ENCODE peak calls at places on chromosomes 5 and 9, in six cellular contexts. O is upper lobe of right lung, V is fibroblast of pulmonary artery, F is Peyer's patch, U is cardiac muscle cell, L is right atrium auricular region. B is an unnamed sample.

GRCh38 chr5:43041131-43041668 is 1.1 kb upstream of the ANXA2R start:
- DNase-seq in O (peak), V (peak), F (no peak), U (no peak), L (peak), B (peak)

GRCh38 chr9:113633782-113634596 is 170.5 kb downstream of the RGS3 start:
- DNase-seq in O (peak), V (no peak), F (peak), U (no peak), L (no peak), B (no peak)

GRCh38 chr9:4225291-4226119 is 74.4 kb downstream of the GLIS3 start:
- DNase-seq in O (no peak), V (peak), F (no peak), U (peak), L (no peak), B (no peak)

GRCh38 chr5:77337716-77338115 is 127.2 kb downstream of the PDE8B start:
- DNase-seq in O (no peak), V (no peak), F (no peak), U (no peak), L (no peak), B (no peak)

GRCh38 chr5:131491749-131492148 is 143.3 kb downstream of the RAPGEF6 start:
- DNase-seq in O (no peak), V (peak), F (no peak), U (no peak), L (no peak), B (no peak)

GRCh38 chr5:134371834-134372340 is 518 bp downstream of the UBE2B start:
- DNase-seq in O (peak), V (peak), F (peak), U (peak), L (peak), B (peak)

GRCh38 chr5:84384604-84385575 is at the start of gene EDIL3:
- DNase-seq in O (no peak), V (peak), F (peak), U (peak), L (no peak), B (no peak)

GRCh38 chr9:90014421-90014820 is 409.6 kb downstream of the GADD45G start:
- DNase-seq in O (no peak), V (no peak), F (no peak), U (no peak), L (no peak), B (no peak)

GRCh38 chr9:98750396-98751060 is 41.8 kb upstream of the GABBR2 start:
- DNase-seq in O (no peak), V (no peak), F (no peak), U (no peak), L (no peak), B (no peak)

GRCh38 chr9:98745470-98745869 is 36.7 kb upstream of the GABBR2 start:
- DNase-seq in O (no peak), V (no peak), F (no peak), U (no peak), L (no peak), B (no peak)

GRCh38 chr9:98751210-98751609 is 42.5 kb upstream of the GABBR2 start:
- DNase-seq in O (no peak), V (no peak), F (no peak), U (no peak), L (no peak), B (no peak)

GRCh38 chr9:98743818-98744611 is 35.3 kb upstream of the GABBR2 start:
- DNase-seq in O (no peak), V (no peak), F (no peak), U (no peak), L (no peak), B (no peak)

DNA sequence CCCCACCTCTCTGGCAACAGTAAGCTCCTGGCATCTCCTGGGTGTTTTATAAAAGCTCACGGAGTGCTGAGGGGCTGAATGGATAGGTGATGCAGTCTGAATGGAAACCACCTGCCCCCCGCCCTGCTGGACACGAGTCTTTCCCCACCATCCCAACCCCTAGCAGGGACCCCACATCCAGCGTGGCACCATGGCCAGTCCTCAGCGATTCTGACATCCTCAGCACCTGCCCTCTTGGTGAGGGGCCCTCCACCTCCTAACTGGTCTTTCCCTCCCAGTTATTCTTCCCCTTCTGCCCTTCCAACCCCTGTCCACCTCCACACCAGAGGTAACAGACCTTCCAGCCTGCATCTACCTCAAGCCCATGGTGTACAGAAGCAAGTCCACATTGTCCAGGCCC is 38.7 kb upstream of the GABBR2 start:
- DNase-seq in O (no peak), V (no peak), F (no peak), U (no peak), L (no peak), B (no peak)
- TF ChIP-seq CTCF in O (no peak), V (no peak), F (no peak), U (no peak), L (no peak), B (no peak)

DNA sequence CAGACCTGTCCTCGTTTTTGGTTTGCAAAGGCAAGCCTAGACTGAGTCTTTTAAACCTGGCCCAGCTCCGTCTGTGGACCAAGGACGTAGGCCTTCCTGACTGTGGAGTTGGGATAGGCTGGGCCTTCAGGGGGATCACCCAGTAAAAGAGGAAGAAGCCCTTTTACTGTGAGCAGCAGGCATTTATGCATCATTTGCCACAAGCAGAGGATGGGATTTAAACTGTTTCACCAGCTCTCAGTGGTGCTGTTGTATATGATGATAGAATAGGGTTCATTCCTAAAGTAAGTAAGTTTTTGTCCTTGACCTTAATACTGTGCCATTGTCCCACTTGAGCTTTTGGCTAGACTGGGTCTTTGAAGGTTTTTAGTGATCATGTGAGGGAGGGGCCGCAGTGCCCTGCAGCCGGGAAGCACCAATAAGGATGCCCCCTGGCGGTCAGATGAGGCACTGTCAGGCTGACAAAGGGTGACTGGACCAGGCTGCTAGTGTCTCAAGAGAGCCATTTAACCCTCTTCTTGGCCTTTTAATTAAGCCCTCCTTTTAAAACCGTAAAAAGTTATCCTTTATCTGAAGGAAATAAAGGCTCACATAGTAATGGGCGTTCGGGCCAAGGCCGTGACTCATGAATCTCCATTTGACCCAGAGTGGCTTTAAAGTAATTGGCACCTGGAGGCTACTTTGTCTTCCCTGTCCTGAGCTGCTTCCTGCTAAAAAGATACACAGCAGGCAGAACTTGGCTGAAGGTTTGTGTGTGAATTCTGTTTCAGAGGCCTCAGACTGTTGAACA is 74.0 kb downstream of the UBAP1 start:
- DNase-seq in O (peak), V (peak), F (peak), U (peak), L (peak), B (peak)
- TF ChIP-seq CTCF in O (peak), V (peak), F (peak), U (peak), L (peak), B (peak)

GRCh38 chr9:130541533-130541932 is 37.8 kb upstream of the FUBP3 start:
- DNase-seq in O (no peak), V (no peak), F (no peak), U (no peak), L (no peak), B (no peak)
- TF ChIP-seq CTCF in O (no peak), V (no peak), F (no peak), U (no peak), L (no peak), B (no peak)

DNA sequence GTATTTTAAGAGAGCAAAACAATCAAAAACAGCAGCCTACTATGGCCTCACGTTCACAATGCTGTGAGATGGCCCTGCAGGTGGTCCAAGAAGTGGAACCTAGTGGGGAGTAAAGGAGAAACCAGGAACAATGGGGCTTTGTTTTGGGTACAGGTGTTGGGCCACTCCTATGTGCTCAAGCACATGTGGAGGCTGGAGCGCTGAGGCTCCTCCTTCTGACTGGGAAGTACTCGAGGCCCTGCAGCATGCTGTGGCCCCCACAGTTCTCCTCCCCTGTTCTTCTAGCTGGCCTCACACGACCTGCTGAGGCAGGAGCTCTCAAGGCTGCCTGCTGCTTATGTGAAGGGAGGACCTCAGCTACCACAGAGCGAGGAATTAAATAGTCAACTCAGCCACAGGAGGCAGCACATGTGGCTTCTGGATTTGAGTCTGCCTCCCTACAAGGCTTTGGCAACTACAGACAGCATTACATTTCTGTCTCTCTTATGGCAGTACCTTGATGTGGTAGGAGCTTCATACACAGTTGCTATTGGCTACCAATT is 482.3 kb downstream of the SPOCK1 start:
- DNase-seq in O (no peak), V (peak), F (no peak), U (no peak), L (peak), B (no peak)
- TF ChIP-seq CTCF in O (no peak), V (peak), F (no peak), U (no peak), L (no peak), B (no peak)

GRCh38 chr5:142000709-142001484 is 11.9 kb downstream of the GNPDA1 start:
- DNase-seq in O (no peak), V (peak), F (no peak), U (peak), L (no peak), B (peak)
- TF ChIP-seq CTCF in O (peak), V (peak), F (peak), U (peak), L (peak), B (peak)

GRCh38 chr9:133345596-133345995 is 2.3 kb downstream of the MED22 start:
- DNase-seq in O (no peak), V (no peak), F (no peak), U (no peak), L (no peak), B (no peak)

GRCh38 chr9:133344979-133345378 is 3.0 kb downstream of the MED22 start:
- DNase-seq in O (no peak), V (no peak), F (no peak), U (no peak), L (no peak), B (no peak)

GRCh38 chr9:133342083-133342406 is 5.9 kb downstream of the MED22 start:
- DNase-seq in O (no peak), V (no peak), F (no peak), U (no peak), L (no peak), B (no peak)

GRCh38 chr9:133342570-133342969 is 5.4 kb downstream of the MED22 start:
- DNase-seq in O (no peak), V (no peak), F (no peak), U (no peak), L (no peak), B (no peak)

DNA sequence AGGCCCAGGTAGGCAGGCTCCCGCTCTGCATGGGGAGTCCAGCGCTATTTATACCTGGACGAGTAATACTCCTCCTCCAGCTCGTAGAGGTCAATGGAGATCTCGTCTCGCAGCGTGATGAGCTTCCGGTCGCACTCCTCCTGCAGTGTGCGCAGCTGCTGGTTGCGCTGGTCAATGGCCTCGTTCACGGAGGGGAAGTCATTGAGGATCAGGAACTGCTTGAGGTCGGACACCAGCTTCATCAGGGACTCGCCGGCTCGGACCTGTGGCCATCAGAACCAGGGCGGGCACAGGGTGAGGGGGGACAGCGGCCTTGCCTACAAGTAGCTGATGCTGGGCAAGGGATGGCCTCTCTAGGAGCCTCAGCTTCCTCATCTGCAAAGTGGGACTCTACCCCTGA is 3.9 kb downstream of the MED22 start:
- DNase-seq in O (no peak), V (no peak), F (no peak), U (no peak), L (no peak), B (no peak)
- TF ChIP-seq CTCF in O (no peak), V (no peak), F (no peak), U (no peak), L (no peak), B (no peak)

GRCh38 chr9:130432362-130432761 is 12.4 kb upstream of the ASS1 start:
- DNase-seq in O (no peak), V (no peak), F (peak), U (no peak), L (no peak), B (no peak)
- TF ChIP-seq CTCF in O (no peak), V (no peak), F (peak), U (no peak), L (no peak), B (no peak)

B was measured in activated CD8-positive, alpha-beta T cell treated with anti-CD3 and anti-CD28 coated beads for 36 hours.